ENCODE peak calls at places on chromosomes 13 and 19, in six cellular contexts. One of them, this sample, is unnamed.
A peak's percentile ranks its signal among the peaks of the same experiment; 100 is the strongest.

GRCh38 chr19:10593820-10594637 is 6.9 kb upstream of the AP1M2 start:
- DNase-seq in PC-9: peak; percentile 48
- DNase-seq in IMR-90: no peak
- DNase-seq in right lobe of liver: peak; percentile 64
- DNase-seq in tibial nerve: peak; percentile 76
- DNase-seq in left ventricle myocardium inferior: no peak
- DNase-seq in this sample: no peak

GRCh38 chr13:35927554-35927953 is 203.6 kb downstream of the DCLK1 start:
- DNase-seq in PC-9: peak; percentile 65
- DNase-seq in left ventricle myocardium inferior: no peak
- DNase-seq in IMR-90: peak; percentile 97
- DNase-seq in tibial nerve: peak; percentile 14
- DNase-seq in right lobe of liver: no peak
- DNase-seq in this sample: peak; percentile 32

GRCh38 chr19:970695-971094 is 13.4 kb upstream of the WDR18 start:
- DNase-seq in right lobe of liver: no peak
- DNase-seq in IMR-90: no peak
- DNase-seq in PC-9: no peak
- DNase-seq in tibial nerve: no peak
- DNase-seq in left ventricle myocardium inferior: no peak
- DNase-seq in this sample: no peak

GRCh38 chr19:49889038-49889686 is 7.5 kb downstream of the IL4I1 start:
- DNase-seq in IMR-90: no peak
- DNase-seq in tibial nerve: no peak
- DNase-seq in left ventricle myocardium inferior: no peak
- DNase-seq in PC-9: peak; percentile 28
- DNase-seq in right lobe of liver: no peak
- DNase-seq in this sample: no peak

GRCh38 chr19:16293133-16294085 is 31.2 kb upstream of the KLF2 start:
- DNase-seq in left ventricle myocardium inferior: peak; percentile 67
- DNase-seq in IMR-90: peak; percentile 99
- DNase-seq in PC-9: peak; percentile 92
- DNase-seq in right lobe of liver: no peak
- DNase-seq in tibial nerve: peak; percentile 87
- DNase-seq in this sample: peak; percentile 79

GRCh38 chr19:18523841-18524240 is 2.0 kb upstream of the ELL start:
- DNase-seq in tibial nerve: no peak
- DNase-seq in left ventricle myocardium inferior: no peak
- DNase-seq in IMR-90: no peak
- DNase-seq in right lobe of liver: no peak
- DNase-seq in PC-9: no peak
- DNase-seq in this sample: no peak

GRCh38 chr19:36113895-36114762 is 546 bp downstream of the POLR2I start:
- DNase-seq in IMR-90: peak; percentile 30
- DNase-seq in left ventricle myocardium inferior: no peak
- DNase-seq in right lobe of liver: no peak
- DNase-seq in PC-9: no peak
- DNase-seq in tibial nerve: peak; percentile 22
- DNase-seq in this sample: no peak

GRCh38 chr13:20198781-20199180 is 6.0 kb upstream of the GJB2 start:
- DNase-seq in PC-9: no peak
- DNase-seq in left ventricle myocardium inferior: no peak
- DNase-seq in IMR-90: no peak
- DNase-seq in right lobe of liver: no peak
- DNase-seq in tibial nerve: no peak
- DNase-seq in this sample: no peak

GRCh38 chr13:42777476-42777875 is 3.9 kb upstream of the FAM216B start:
- DNase-seq in tibial nerve: no peak
- DNase-seq in PC-9: no peak
- DNase-seq in right lobe of liver: no peak
- DNase-seq in IMR-90: peak; percentile 28
- DNase-seq in left ventricle myocardium inferior: no peak
- DNase-seq in this sample: no peak

GRCh38 chr13:103965506-103966243 is 899.5 kb upstream of the SLC10A2 start:
- DNase-seq in tibial nerve: no peak
- DNase-seq in left ventricle myocardium inferior: no peak
- DNase-seq in right lobe of liver: no peak
- DNase-seq in PC-9: no peak
- DNase-seq in IMR-90: no peak
- DNase-seq in this sample: no peak

GRCh38 chr13:110116072-110116487 is 190.9 kb downstream of the COL4A1 start:
- DNase-seq in IMR-90: peak; percentile 60
- DNase-seq in PC-9: no peak
- DNase-seq in left ventricle myocardium inferior: peak; percentile 47
- DNase-seq in tibial nerve: peak; percentile 44
- DNase-seq in right lobe of liver: peak; percentile 79
- DNase-seq in this sample: no peak

GRCh38 chr13:83666126-83666525 is 216.1 kb downstream of the SLITRK1 start:
- DNase-seq in PC-9: no peak
- DNase-seq in right lobe of liver: no peak
- DNase-seq in tibial nerve: no peak
- DNase-seq in left ventricle myocardium inferior: no peak
- DNase-seq in IMR-90: peak; percentile 7
- DNase-seq in this sample: peak; percentile 29

GRCh38 chr13:41960195-41960699 is 662 bp downstream of the VWA8 start:
- DNase-seq in right lobe of liver: no peak
- DNase-seq in tibial nerve: no peak
- DNase-seq in IMR-90: peak; percentile 29
- DNase-seq in left ventricle myocardium inferior: no peak
- DNase-seq in PC-9: no peak
- DNase-seq in this sample: peak; percentile 5

GRCh38 chr19:7120499-7120898 is 51.0 kb downstream of the ZNF557 start:
- DNase-seq in tibial nerve: no peak
- DNase-seq in IMR-90: no peak
- DNase-seq in left ventricle myocardium inferior: no peak
- DNase-seq in right lobe of liver: no peak
- DNase-seq in PC-9: no peak
- DNase-seq in this sample: no peak

GRCh38 chr13:45403081-45403480 is 15.1 kb downstream of the SLC25A30 start:
- DNase-seq in right lobe of liver: no peak
- DNase-seq in tibial nerve: no peak
- DNase-seq in IMR-90: no peak
- DNase-seq in PC-9: no peak
- DNase-seq in left ventricle myocardium inferior: no peak
- DNase-seq in this sample: no peak

GRCh38 chr19:35716985-35717664 is 678 bp upstream of the KMT2B start:
- DNase-seq in tibial nerve: peak; percentile 89
- DNase-seq in PC-9: peak; percentile 83
- DNase-seq in IMR-90: peak; percentile 94
- DNase-seq in left ventricle myocardium inferior: peak; percentile 96
- DNase-seq in right lobe of liver: peak; percentile 98
- DNase-seq in this sample: peak; percentile 44

GRCh38 chr19:28313633-28314032 is 899.3 kb downstream of the UQCRFS1 start:
- DNase-seq in tibial nerve: peak; percentile 8
- DNase-seq in IMR-90: peak; percentile 17
- DNase-seq in right lobe of liver: no peak
- DNase-seq in PC-9: no peak
- DNase-seq in left ventricle myocardium inferior: peak; percentile 20
- DNase-seq in this sample: peak; percentile 91

GRCh38 chr19:40452016-40452415 is 7.9 kb upstream of the SERTAD3 start:
- DNase-seq in left ventricle myocardium inferior: no peak
- DNase-seq in PC-9: no peak
- DNase-seq in IMR-90: no peak
- DNase-seq in right lobe of liver: no peak
- DNase-seq in tibial nerve: no peak
- DNase-seq in this sample: no peak
- TF ChIP-seq CTCF in left ventricle myocardium inferior: no peak
- TF ChIP-seq CTCF in PC-9: no peak
- TF ChIP-seq CTCF in IMR-90: no peak
- TF ChIP-seq CTCF in right lobe of liver: no peak
- TF ChIP-seq CTCF in tibial nerve: no peak
- TF ChIP-seq CTCF in this sample: no peak

GRCh38 chr19:57583104-57583520 is 833 bp upstream of the ZIK1 start:
- DNase-seq in right lobe of liver: peak; percentile 44
- DNase-seq in tibial nerve: no peak
- DNase-seq in PC-9: no peak
- DNase-seq in IMR-90: no peak
- DNase-seq in left ventricle myocardium inferior: peak; percentile 12
- DNase-seq in this sample: no peak

GRCh38 chr19:57583521-57584416 is at the start of gene ZIK1:
- DNase-seq in PC-9: no peak
- DNase-seq in right lobe of liver: peak; percentile 83
- DNase-seq in left ventricle myocardium inferior: peak; percentile 92
- DNase-seq in tibial nerve: peak; percentile 80
- DNase-seq in IMR-90: peak; percentile 92
- DNase-seq in this sample: peak; percentile 79

GRCh38 chr19:57576661-57577060 is 2.0 kb downstream of the ZNF416 start:
- DNase-seq in right lobe of liver: no peak
- DNase-seq in tibial nerve: no peak
- DNase-seq in left ventricle myocardium inferior: no peak
- DNase-seq in IMR-90: no peak
- DNase-seq in PC-9: no peak
- DNase-seq in this sample: no peak

GRCh38 chr19:57578487-57579205 is at the start of gene ZNF416:
- DNase-seq in IMR-90: peak; percentile 99
- DNase-seq in left ventricle myocardium inferior: peak; percentile 96
- DNase-seq in tibial nerve: peak; percentile 98
- DNase-seq in PC-9: peak; percentile 97
- DNase-seq in right lobe of liver: peak; percentile 98
- DNase-seq in this sample: peak; percentile 96
- H3K4me3 ChIP-seq in IMR-90: peak within 1 kb of the TSS; percentile 66
- H3K4me3 ChIP-seq in left ventricle myocardium inferior: peak within 1 kb of the TSS; percentile 98
- H3K4me3 ChIP-seq in tibial nerve: peak within 1 kb of the TSS; percentile 75
- H3K4me3 ChIP-seq in PC-9: peak within 1 kb of the TSS; percentile 75
- H3K4me3 ChIP-seq in right lobe of liver: peak within 1 kb of the TSS; percentile 96
- H3K4me3 ChIP-seq in this sample: peak within 1 kb of the TSS; percentile 90

GRCh38 chr19:33402421-33403220 is 29.1 kb downstream of the CEBPG start:
- DNase-seq in tibial nerve: no peak
- DNase-seq in right lobe of liver: no peak
- DNase-seq in IMR-90: no peak
- DNase-seq in PC-9: no peak
- DNase-seq in left ventricle myocardium inferior: no peak
- DNase-seq in this sample: no peak
- TF ChIP-seq CTCF in tibial nerve: no peak
- TF ChIP-seq CTCF in right lobe of liver: peak; percentile 28
- TF ChIP-seq CTCF in IMR-90: no peak
- TF ChIP-seq CTCF in PC-9: peak; percentile 29
- TF ChIP-seq CTCF in left ventricle myocardium inferior: peak; percentile 25
- TF ChIP-seq CTCF in this sample: no peak

GRCh38 chr19:46371371-46371901 is 24.5 kb downstream of the PPP5C start:
- DNase-seq in IMR-90: peak; percentile 28
- DNase-seq in left ventricle myocardium inferior: no peak
- DNase-seq in PC-9: no peak
- DNase-seq in right lobe of liver: peak; percentile 50
- DNase-seq in tibial nerve: no peak
- DNase-seq in this sample: no peak

GRCh38 chr19:46374526-46375475 is 27.9 kb downstream of the PPP5C start:
- DNase-seq in tibial nerve: no peak
- DNase-seq in IMR-90: no peak
- DNase-seq in left ventricle myocardium inferior: no peak
- DNase-seq in right lobe of liver: peak; percentile 14
- DNase-seq in PC-9: no peak
- DNase-seq in this sample: no peak

GRCh38 chr19:46372901-46373572 is 26.1 kb downstream of the PPP5C start:
- DNase-seq in left ventricle myocardium inferior: no peak
- DNase-seq in tibial nerve: no peak
- DNase-seq in IMR-90: no peak
- DNase-seq in right lobe of liver: peak; percentile 46
- DNase-seq in PC-9: no peak
- DNase-seq in this sample: no peak

GRCh38 chr19:46376241-46377153 is 29.6 kb downstream of the PPP5C start:
- DNase-seq in left ventricle myocardium inferior: no peak
- DNase-seq in tibial nerve: no peak
- DNase-seq in IMR-90: no peak
- DNase-seq in right lobe of liver: peak; percentile 32
- DNase-seq in PC-9: no peak
- DNase-seq in this sample: no peak

DNA sequence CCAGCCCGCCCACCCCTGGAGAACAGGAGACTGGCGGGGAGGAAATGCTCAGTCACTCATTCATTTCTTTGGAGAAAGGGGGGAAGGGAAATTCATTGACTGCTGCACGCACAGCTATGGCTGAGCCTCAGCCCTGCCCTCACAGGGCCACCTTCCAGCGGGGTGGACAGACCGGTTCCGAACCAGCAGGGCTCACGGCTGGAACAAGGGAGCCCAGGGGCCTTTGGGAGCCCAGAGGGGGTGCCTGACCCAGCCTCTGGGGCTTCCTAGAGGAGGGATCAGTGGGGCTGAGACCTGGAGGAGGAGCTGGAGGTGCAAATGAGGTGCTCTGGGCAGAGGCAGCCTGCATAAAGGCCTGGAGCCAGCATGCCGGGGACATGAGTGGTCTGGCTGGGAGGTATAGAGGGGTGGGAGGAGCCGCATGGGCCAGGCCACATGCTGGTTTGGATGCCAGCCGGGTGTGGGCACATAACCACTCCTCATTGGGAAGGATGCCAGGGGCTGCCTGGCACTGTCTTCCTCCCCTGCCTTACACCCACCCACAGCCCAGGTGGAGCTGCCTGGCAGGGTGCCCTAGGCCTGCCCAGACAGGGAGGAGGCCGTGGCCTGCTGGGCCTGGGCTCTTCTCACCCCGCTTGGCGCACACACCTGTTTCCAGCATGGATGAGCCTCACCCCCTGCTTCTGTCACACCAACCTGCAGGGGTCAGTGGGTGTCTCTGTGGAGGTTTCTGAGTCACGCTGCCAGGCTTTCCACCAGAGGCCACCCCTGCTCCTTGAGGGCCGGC is 26.9 kb downstream of the PPP5C start:
- DNase-seq in PC-9: peak; percentile 99
- DNase-seq in tibial nerve: no peak
- DNase-seq in left ventricle myocardium inferior: peak; percentile 85
- DNase-seq in right lobe of liver: peak; percentile 91
- DNase-seq in IMR-90: peak; percentile 50
- DNase-seq in this sample: no peak
- H3K4me3 ChIP-seq in PC-9: peak overlapping the region; percentile 21
- H3K4me3 ChIP-seq in tibial nerve: no peak overlapping the region
- H3K4me3 ChIP-seq in left ventricle myocardium inferior: no peak overlapping the region
- H3K4me3 ChIP-seq in right lobe of liver: no peak overlapping the region
- H3K4me3 ChIP-seq in IMR-90: no peak overlapping the region
- H3K4me3 ChIP-seq in this sample: no peak overlapping the region

GRCh38 chr13:64684685-64685431 is 2545.3 kb downstream of the PCDH9 start:
- DNase-seq in left ventricle myocardium inferior: no peak
- DNase-seq in tibial nerve: no peak
- DNase-seq in right lobe of liver: no peak
- DNase-seq in IMR-90: peak; percentile 36
- DNase-seq in PC-9: no peak
- DNase-seq in this sample: no peak
- TF ChIP-seq CTCF in left ventricle myocardium inferior: no peak
- TF ChIP-seq CTCF in tibial nerve: no peak
- TF ChIP-seq CTCF in right lobe of liver: no peak
- TF ChIP-seq CTCF in IMR-90: no peak
- TF ChIP-seq CTCF in PC-9: no peak
- TF ChIP-seq CTCF in this sample: no peak